ENCODE peak calls at places on chromosomes 13 and 19, in nine cellular contexts. O, G, T, S, U, I, K, E and C are unnamed samples.

GRCh38 chr13:75689686-75690085 is 53.6 kb downstream of the LMO7 start:
- DNase-seq in K (no peak), U (no peak), G (no peak), O (no peak), S (no peak), T (no peak), I (no peak), E (no peak), C (no peak)

GRCh38 chr19:57171551-57172081 is 4.3 kb upstream of the DUXA start:
- DNase-seq in T (peak; percentile 75), I (peak; percentile 60), E (peak; percentile 28), K (peak; percentile 19), G (peak; percentile 61), U (peak; percentile 39), S (peak; percentile 26), O (peak; percentile 76), C (peak; percentile 3)

GRCh38 chr19:2360876-2361232 is 789 bp downstream of the TMPRSS9 start:
- DNase-seq in G (no peak), T (no peak), O (no peak), S (no peak), E (no peak), I (no peak), K (no peak), U (no peak), C (no peak)

GRCh38 chr13:26656919-26657318 is 99.4 kb downstream of the WASF3 start:
- DNase-seq in I (no peak), T (no peak), G (peak; percentile 70), O (no peak), K (no peak), S (no peak), U (no peak), E (peak; percentile 29), C (peak; percentile 47)

GRCh38 chr19:46776927-46777911 is 11.2 kb downstream of the SLC1A5 start:
- DNase-seq in K (no peak), E (no peak), T (no peak), U (no peak), I (no peak), G (no peak), O (no peak), S (peak; percentile 54), C (no peak)

GRCh38 chr13:38697197-38697596 is 10.3 kb downstream of the FREM2 start:
- DNase-seq in K (no peak), O (no peak), U (no peak), T (no peak), S (no peak), E (no peak), I (no peak), G (no peak), C (no peak)

GRCh38 chr13:102724923-102725322 is 30.1 kb upstream of the METTL21C start:
- DNase-seq in E (peak; percentile 54), O (no peak), S (no peak), I (no peak), K (no peak), G (peak; percentile 90), U (no peak), T (no peak), C (peak; percentile 61)

GRCh38 chr19:38392707-38393308 is 4.3 kb downstream of the SPRED3 start:
- DNase-seq in S (no peak), T (no peak), I (no peak), O (no peak), G (peak; percentile 41), U (no peak), E (peak; percentile 69), K (no peak), C (no peak)

GRCh38 chr13:21557995-21558394 is 46.0 kb downstream of the MICU2 start:
- DNase-seq in O (no peak), T (no peak), S (no peak), G (peak; percentile 60), K (no peak), E (peak; percentile 34), I (no peak), U (no peak), C (peak; percentile 15)

GRCh38 chr13:41465215-41465907 is 8.0 kb downstream of the RGCC start:
- DNase-seq in O (peak; percentile 66), U (peak; percentile 58), K (no peak), T (peak; percentile 81), G (peak; percentile 81), E (peak; percentile 85), S (peak; percentile 86), I (no peak), C (peak; percentile 40)

GRCh38 chr13:20360041-20360491 is 127.9 kb upstream of the GJB6 start:
- DNase-seq in K (no peak), U (no peak), O (no peak), S (no peak), T (no peak), E (peak; percentile 23), G (peak; percentile 63), I (no peak), C (no peak)

GRCh38 chr13:24460256-24460655 is 52.3 kb downstream of the PARP4 start:
- DNase-seq in K (no peak), S (no peak), U (no peak), G (no peak), I (no peak), T (no peak), E (no peak), O (no peak), C (no peak)

GRCh38 chr13:113567681-113568080 is 16.9 kb upstream of the TFDP1 start:
- DNase-seq in G (no peak), E (no peak), U (no peak), S (no peak), I (no peak), T (no peak), K (no peak), O (no peak), C (peak; percentile 14)

GRCh38 chr13:43054803-43055802 is 31.7 kb downstream of the DNAJC15 start:
- DNase-seq in U (no peak), K (peak; percentile 46), G (peak; percentile 90), S (no peak), O (peak; percentile 36), I (no peak), E (peak; percentile 84), T (no peak), C (no peak)

GRCh38 chr13:27463500-27463899 is 13.1 kb upstream of the MTIF3 start:
- DNase-seq in T (no peak), G (no peak), E (no peak), S (no peak), O (peak; percentile 29), I (no peak), U (no peak), K (no peak), C (no peak)

GRCh38 chr19:52648336-52648990 is 10.3 kb upstream of the ZNF83 start:
- DNase-seq in O (no peak), S (no peak), I (no peak), U (no peak), G (peak; percentile 70), E (peak; percentile 19), T (no peak), K (no peak), C (peak; percentile 40)

GRCh38 chr13:98466634-98467236 is 110.2 kb downstream of the STK24 start:
- DNase-seq in G (peak; percentile 74), T (no peak), O (no peak), E (peak; percentile 81), K (no peak), S (peak; percentile 68), U (peak; percentile 53), I (no peak), C (peak; percentile 19)

GRCh38 chr13:91072511-91072910 is 275.0 kb upstream of the MIR17HG start:
- DNase-seq in U (no peak), E (no peak), S (no peak), G (no peak), K (no peak), I (no peak), T (no peak), O (no peak), C (peak; percentile 32)

GRCh38 chr19:16037424-16038195 is 38.7 kb upstream of the TPM4 start:
- DNase-seq in S (no peak), I (no peak), E (no peak), O (no peak), G (no peak), U (no peak), T (no peak), K (no peak), C (no peak)

GRCh38 chr13:105709181-105709580 is 826.3 kb downstream of the EFNB2 start:
- DNase-seq in S (no peak), K (no peak), E (no peak), I (no peak), U (no peak), O (no peak), T (no peak), G (no peak), C (no peak)

GRCh38 chr13:105465251-105465650 is 1070.2 kb downstream of the EFNB2 start:
- DNase-seq in G (no peak), U (no peak), T (no peak), S (no peak), O (no peak), I (no peak), E (no peak), K (no peak), C (peak; percentile 81)

GRCh38 chr13:111850458-111850857 is 216.5 kb upstream of the SOX1 start:
- DNase-seq in K (no peak), I (no peak), U (no peak), G (no peak), S (no peak), O (no peak), E (no peak), T (no peak), C (no peak)

GRCh38 chr19:32324631-32325215 is 20.7 kb upstream of the ZNF507 start:
- DNase-seq in T (no peak), O (no peak), S (no peak), I (no peak), G (peak; percentile 42), U (no peak), K (no peak), E (no peak), C (no peak)